ENCODE peak calls at places on chromosomes 5 and 9, in five cellular contexts. I is H1, K is HepG2, U is K562, J is GM12878. Z is an unnamed sample.

GRCh38 chr5:32258406-32258805 is 54.3 kb downstream of the MTMR12 start:
- DNase-seq in I (no peak), K (no peak), U (no peak), J (no peak), Z (no peak)

GRCh38 chr9:33155393-33155792 is 11.7 kb downstream of the B4GALT1 start:
- DNase-seq in I (no peak), K (no peak), U (no peak), J (no peak), Z (no peak)

GRCh38 chr5:57166250-57166649 is 7.6 kb upstream of the GPBP1 start:
- DNase-seq in I (no peak), K (no peak), U (peak; percentile 18), J (no peak), Z (no peak)

GRCh38 chr5:173429489-173430150 is 101.4 kb upstream of the STC2 start:
- DNase-seq in I (no peak), K (no peak), U (no peak), J (no peak), Z (no peak)

GRCh38 chr9:127598839-127599549 is 13.1 kb upstream of the STXBP1 start:
- DNase-seq in I (no peak), K (no peak), U (no peak), J (no peak), Z (no peak)

GRCh38 chr5:180591249-180591887 is at the start of gene SCGB3A1:
- DNase-seq in I (no peak), K (no peak), U (no peak), J (no peak), Z (no peak)

GRCh38 chr5:172162348-172162747 is 25.7 kb downstream of the STK10 start:
- DNase-seq in I (no peak), K (peak; percentile 30), U (no peak), J (no peak), Z (no peak)

GRCh38 chr5:173872887-173873286 is 15.3 kb upstream of the CPEB4 start:
- DNase-seq in I (no peak), K (peak; percentile 26), U (no peak), J (no peak), Z (no peak)

GRCh38 chr5:96790851-96791513 is 16.8 kb downstream of the ERAP1 start:
- DNase-seq in I (no peak), K (no peak), U (no peak), J (no peak), Z (no peak)

GRCh38 chr5:154366353-154366752 is 79.4 kb upstream of the SAP30L start:
- DNase-seq in I (no peak), K (peak; percentile 91), U (no peak), J (no peak), Z (no peak)
- TF ChIP-seq SP1 in I (no peak), K (no peak), U (no peak), J (no peak), Z (no peak)

GRCh38 chr5:13572188-13572587 is 372.3 kb downstream of the DNAH5 start:
- DNase-seq in I (no peak), K (no peak), U (no peak), J (no peak), Z (no peak)

GRCh38 chr5:13567819-13568218 is 376.7 kb downstream of the DNAH5 start:
- DNase-seq in I (no peak), K (no peak), U (no peak), J (no peak), Z (no peak)

GRCh38 chr5:13569088-13569715 is 375.3 kb downstream of the DNAH5 start:
- DNase-seq in I (no peak), K (no peak), U (no peak), J (no peak), Z (no peak)

DNA sequence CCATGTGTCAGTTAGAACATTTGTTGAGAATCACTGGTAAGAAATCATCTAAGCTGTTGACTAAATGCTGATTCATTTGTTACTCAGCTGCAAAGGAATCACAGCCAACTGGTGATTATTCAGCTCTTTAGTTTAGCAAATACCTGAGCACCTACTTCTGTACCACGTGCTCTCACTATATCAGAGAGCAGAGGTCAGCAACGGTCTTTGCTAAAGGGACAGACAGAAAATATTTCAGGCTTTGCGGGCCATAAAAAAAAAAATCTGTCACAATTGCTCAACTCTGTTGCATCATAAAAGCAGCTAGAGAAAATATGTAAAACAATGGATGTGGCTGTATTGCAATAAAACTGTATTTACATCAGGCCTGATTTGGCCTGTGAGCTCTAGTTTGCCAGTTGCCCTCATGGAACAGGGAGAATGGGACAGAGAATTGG is 377.6 kb downstream of the DNAH5 start:
- DNase-seq in I (no peak), K (no peak), U (no peak), J (no peak), Z (no peak)
- TF ChIP-seq CREB1 in I (no peak), K (no peak), U (no peak), J (no peak), Z (no peak)

GRCh38 chr9:104783588-104783987 is 19.7 kb downstream of the NIPSNAP3B start:
- DNase-seq in I (no peak), K (no peak), U (no peak), J (no peak), Z (no peak)

GRCh38 chr9:104779946-104780539 is 16.1 kb downstream of the NIPSNAP3B start:
- DNase-seq in I (no peak), K (no peak), U (no peak), J (no peak), Z (no peak)

GRCh38 chr9:104778802-104779201 is 14.9 kb downstream of the NIPSNAP3B start:
- DNase-seq in I (no peak), K (no peak), U (no peak), J (no peak), Z (no peak)

GRCh38 chr9:104779334-104779733 is 15.4 kb downstream of the NIPSNAP3B start:
- DNase-seq in I (no peak), K (no peak), U (no peak), J (no peak), Z (no peak)

DNA sequence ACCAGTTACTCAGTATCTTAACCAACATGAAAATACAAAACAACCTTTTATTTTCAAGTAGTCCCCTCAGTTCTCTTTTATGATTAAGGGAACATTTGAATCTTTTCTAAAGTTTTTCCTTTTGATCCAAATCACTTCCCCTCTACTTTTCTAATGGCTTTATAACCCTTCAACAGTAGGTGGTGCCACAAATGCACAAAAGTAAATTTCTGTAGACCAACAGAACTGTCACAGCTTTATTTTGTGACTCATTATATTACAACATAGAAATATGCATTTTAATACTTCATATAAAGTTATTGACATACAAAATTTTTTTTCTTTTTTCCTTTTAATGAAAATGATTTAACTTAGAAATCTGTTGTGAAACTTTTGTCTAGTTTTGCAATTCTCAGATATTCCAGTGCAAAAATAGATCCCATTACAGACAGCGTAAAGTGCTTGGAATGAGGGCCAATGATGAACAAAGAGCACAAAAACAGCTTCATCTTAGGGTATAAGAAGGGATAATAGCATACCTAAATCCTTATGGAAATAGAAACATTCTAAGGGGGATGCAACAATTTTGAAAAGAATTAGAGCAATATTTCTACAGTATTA is 17.0 kb downstream of the NIPSNAP3B start:
- DNase-seq in I (no peak), K (no peak), U (peak; percentile 41), J (no peak), Z (no peak)
- TF ChIP-seq SP1 in I (no peak), K (no peak), U (no peak), J (no peak), Z (no peak)

GRCh38 chr9:79015951-79016350 is 555.8 kb upstream of the TLE4 start:
- DNase-seq in I (no peak), K (no peak), U (no peak), J (no peak), Z (no peak)

GRCh38 chr9:79023134-79023577 is 548.6 kb upstream of the TLE4 start:
- DNase-seq in I (no peak), K (no peak), U (no peak), J (no peak), Z (no peak)

GRCh38 chr9:79021084-79021483 is 550.7 kb upstream of the TLE4 start:
- DNase-seq in I (no peak), K (no peak), U (no peak), J (no peak), Z (no peak)

GRCh38 chr9:79014929-79015699 is 556.7 kb upstream of the TLE4 start:
- DNase-seq in I (no peak), K (no peak), U (no peak), J (no peak), Z (no peak)

DNA sequence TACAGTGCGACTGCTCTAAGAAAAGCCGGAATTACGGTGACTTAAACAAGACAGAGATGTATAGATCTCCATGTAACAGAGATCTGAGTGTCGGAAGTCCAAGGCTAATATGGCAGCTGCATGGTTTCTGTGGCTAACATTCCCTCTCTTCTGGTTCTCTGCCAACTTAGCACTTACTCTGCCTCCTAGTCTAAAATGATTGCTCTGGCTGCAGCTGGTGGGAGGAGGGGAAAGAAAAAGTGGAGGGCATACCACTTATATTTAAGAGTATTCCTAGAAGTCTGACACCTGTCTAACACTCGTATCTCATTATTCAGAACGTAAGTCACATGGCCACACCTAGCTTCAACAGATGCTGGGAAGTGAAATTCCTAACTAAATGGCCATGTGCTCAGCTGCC is 551.5 kb upstream of the TLE4 start:
- DNase-seq in I (no peak), K (no peak), U (no peak), J (no peak), Z (no peak)
- TF ChIP-seq CREB1 in I (no peak), K (no peak), U (no peak), J (no peak), Z (no peak)

Z was measured in WTC11.